ENCODE peak calls at places on chromosomes 13 and 19, in eight cellular contexts. R, F, L, D, E, M, Q and N are unnamed samples.

GRCh38 chr13:51865838-51866237 is 4.1 kb downstream of the CCDC70 start:
- DNase-seq in R (no peak), F (no peak), L (no peak), D (no peak), E (no peak), M (no peak), Q (peak), N (no peak)

GRCh38 chr13:58949646-58950045 is 1214.1 kb downstream of the DIAPH3 start:
- DNase-seq in R (no peak), F (peak), L (no peak), D (no peak), E (no peak), M (no peak), Q (peak), N (no peak)

GRCh38 chr13:33034061-33034460 is 17.8 kb downstream of the KL start:
- DNase-seq in R (no peak), F (no peak), L (no peak), D (no peak), E (no peak), M (no peak), Q (no peak), N (no peak)

GRCh38 chr19:772043-772442 is 21.1 kb downstream of the MISP start:
- DNase-seq in R (no peak), F (no peak), L (no peak), D (no peak), E (no peak), M (no peak), Q (no peak), N (no peak)

GRCh38 chr13:37306778-37307544 is 201.5 kb upstream of the CSNK1A1L start:
- DNase-seq in R (no peak), F (no peak), L (no peak), D (no peak), E (no peak), M (peak), Q (no peak), N (peak)

GRCh38 chr13:29918845-29919244 is 68.4 kb upstream of the UBL3 start:
- DNase-seq in R (no peak), F (no peak), L (no peak), D (no peak), E (no peak), M (peak), Q (no peak), N (peak)

GRCh38 chr19:45809643-45810159 is 5.4 kb downstream of the RSPH6A start:
- DNase-seq in R (no peak), F (peak), L (no peak), D (no peak), E (no peak), M (peak), Q (peak), N (peak)

GRCh38 chr19:33176670-33177416 is 17.3 kb upstream of the LRP3 start:
- DNase-seq in R (peak), F (peak), L (peak), D (peak), E (peak), M (peak), Q (peak), N (peak)

GRCh38 chr13:33351324-33351723 is 65.8 kb upstream of the STARD13 start:
- DNase-seq in R (no peak), F (peak), L (no peak), D (no peak), E (no peak), M (peak), Q (no peak), N (peak)

GRCh38 chr13:95481051-95481775 is 71.3 kb upstream of the CLDN10 start:
- DNase-seq in R (no peak), F (no peak), L (no peak), D (no peak), E (no peak), M (peak), Q (no peak), N (peak)

GRCh38 chr13:111005808-111006494 is 91.1 kb upstream of the ANKRD10 start:
- DNase-seq in R (no peak), F (no peak), L (peak), D (peak), E (peak), M (no peak), Q (no peak), N (no peak)

GRCh38 chr19:4972509-4973230 is 3.8 kb downstream of the KDM4B start:
- DNase-seq in R (no peak), F (no peak), L (no peak), D (no peak), E (no peak), M (peak), Q (no peak), N (peak)

GRCh38 chr19:35992902-35993765 is 1.9 kb upstream of the SDHAF1 start:
- DNase-seq in R (no peak), F (no peak), L (no peak), D (no peak), E (no peak), M (peak), Q (no peak), N (no peak)

GRCh38 chr19:11420429-11420893 is 1.3 kb upstream of the RGL3 start:
- DNase-seq in R (no peak), F (peak), L (no peak), D (peak), E (peak), M (no peak), Q (peak), N (peak)